ENCODE peak calls at places on chromosomes 13 and 19, in eight cellular contexts. One of them, this sample, is unnamed.
A peak's percentile ranks its signal among the peaks of the same experiment; 100 is the strongest.

GRCh38 chr19:22422220-22422619 is at the start of gene ZNF98:
- DNase-seq in T-helper 1 cell: no peak
- DNase-seq in amniotic stem cell: no peak
- DNase-seq in stimulated activated CD4-positive, alpha-beta T cell treated with anti-CD3 and anti-CD28 coated beads, Interleukin-15, amount 100 ng/mL, for 48 hours: no peak
- DNase-seq in activated CD4-positive, alpha-beta memory T cell treated with anti-CD3 and anti-CD28 coated beads, Interleukin-2, amount 10 ng/mL, durations not matched to agents 7 days and 5 days: no peak
- DNase-seq in activated B cell treated with CpG ODN at 0.5 μM for 24 hours: no peak
- DNase-seq in immature natural killer cell: no peak
- DNase-seq in cardiac muscle cell: peak; percentile 7
- DNase-seq in this sample: no peak

GRCh38 chr19:19677579-19677978 is 8.9 kb downstream of the ZNF101 start:
- DNase-seq in immature natural killer cell: no peak
- DNase-seq in amniotic stem cell: no peak
- DNase-seq in cardiac muscle cell: no peak
- DNase-seq in stimulated activated CD4-positive, alpha-beta T cell treated with anti-CD3 and anti-CD28 coated beads, Interleukin-15, amount 100 ng/mL, for 48 hours: no peak
- DNase-seq in activated B cell treated with CpG ODN at 0.5 μM for 24 hours: no peak
- DNase-seq in T-helper 1 cell: no peak
- DNase-seq in activated CD4-positive, alpha-beta memory T cell treated with anti-CD3 and anti-CD28 coated beads, Interleukin-2, amount 10 ng/mL, durations not matched to agents 7 days and 5 days: no peak
- DNase-seq in this sample: no peak

GRCh38 chr19:33476151-33476707 is 45.4 kb downstream of the PEPD start:
- DNase-seq in activated CD4-positive, alpha-beta memory T cell treated with anti-CD3 and anti-CD28 coated beads, Interleukin-2, amount 10 ng/mL, durations not matched to agents 7 days and 5 days: no peak
- DNase-seq in T-helper 1 cell: no peak
- DNase-seq in activated B cell treated with CpG ODN at 0.5 μM for 24 hours: no peak
- DNase-seq in immature natural killer cell: no peak
- DNase-seq in cardiac muscle cell: no peak
- DNase-seq in stimulated activated CD4-positive, alpha-beta T cell treated with anti-CD3 and anti-CD28 coated beads, Interleukin-15, amount 100 ng/mL, for 48 hours: no peak
- DNase-seq in amniotic stem cell: no peak
- DNase-seq in this sample: no peak

GRCh38 chr13:37029617-37030016 is 29.0 kb downstream of the EXOSC8 start:
- DNase-seq in stimulated activated CD4-positive, alpha-beta T cell treated with anti-CD3 and anti-CD28 coated beads, Interleukin-15, amount 100 ng/mL, for 48 hours: no peak
- DNase-seq in immature natural killer cell: no peak
- DNase-seq in T-helper 1 cell: no peak
- DNase-seq in activated B cell treated with CpG ODN at 0.5 μM for 24 hours: no peak
- DNase-seq in cardiac muscle cell: no peak
- DNase-seq in activated CD4-positive, alpha-beta memory T cell treated with anti-CD3 and anti-CD28 coated beads, Interleukin-2, amount 10 ng/mL, durations not matched to agents 7 days and 5 days: no peak
- DNase-seq in amniotic stem cell: peak; percentile 3
- DNase-seq in this sample: no peak

GRCh38 chr19:42216653-42217521 is 590 bp downstream of the DEDD2 start:
- DNase-seq in immature natural killer cell: peak; percentile 20
- DNase-seq in amniotic stem cell: no peak
- DNase-seq in stimulated activated CD4-positive, alpha-beta T cell treated with anti-CD3 and anti-CD28 coated beads, Interleukin-15, amount 100 ng/mL, for 48 hours: no peak
- DNase-seq in activated CD4-positive, alpha-beta memory T cell treated with anti-CD3 and anti-CD28 coated beads, Interleukin-2, amount 10 ng/mL, durations not matched to agents 7 days and 5 days: peak; percentile 42
- DNase-seq in T-helper 1 cell: peak; percentile 27
- DNase-seq in cardiac muscle cell: peak; percentile 40
- DNase-seq in activated B cell treated with CpG ODN at 0.5 μM for 24 hours: no peak
- DNase-seq in this sample: no peak

GRCh38 chr13:96982672-96983071 is 11.6 kb downstream of the OXGR1 start:
- DNase-seq in cardiac muscle cell: peak; percentile 87
- DNase-seq in immature natural killer cell: no peak
- DNase-seq in T-helper 1 cell: no peak
- DNase-seq in amniotic stem cell: no peak
- DNase-seq in activated CD4-positive, alpha-beta memory T cell treated with anti-CD3 and anti-CD28 coated beads, Interleukin-2, amount 10 ng/mL, durations not matched to agents 7 days and 5 days: no peak
- DNase-seq in stimulated activated CD4-positive, alpha-beta T cell treated with anti-CD3 and anti-CD28 coated beads, Interleukin-15, amount 100 ng/mL, for 48 hours: no peak
- DNase-seq in activated B cell treated with CpG ODN at 0.5 μM for 24 hours: no peak
- DNase-seq in this sample: no peak

GRCh38 chr13:43036386-43037220 is 13.2 kb downstream of the DNAJC15 start:
- DNase-seq in immature natural killer cell: no peak
- DNase-seq in activated CD4-positive, alpha-beta memory T cell treated with anti-CD3 and anti-CD28 coated beads, Interleukin-2, amount 10 ng/mL, durations not matched to agents 7 days and 5 days: no peak
- DNase-seq in activated B cell treated with CpG ODN at 0.5 μM for 24 hours: no peak
- DNase-seq in amniotic stem cell: no peak
- DNase-seq in cardiac muscle cell: peak; percentile 84
- DNase-seq in T-helper 1 cell: no peak
- DNase-seq in stimulated activated CD4-positive, alpha-beta T cell treated with anti-CD3 and anti-CD28 coated beads, Interleukin-15, amount 100 ng/mL, for 48 hours: no peak
- DNase-seq in this sample: no peak

GRCh38 chr19:45250216-45250831 is 747 bp upstream of the MARK4 start:
- DNase-seq in stimulated activated CD4-positive, alpha-beta T cell treated with anti-CD3 and anti-CD28 coated beads, Interleukin-15, amount 100 ng/mL, for 48 hours: no peak
- DNase-seq in T-helper 1 cell: no peak
- DNase-seq in amniotic stem cell: no peak
- DNase-seq in immature natural killer cell: no peak
- DNase-seq in activated CD4-positive, alpha-beta memory T cell treated with anti-CD3 and anti-CD28 coated beads, Interleukin-2, amount 10 ng/mL, durations not matched to agents 7 days and 5 days: no peak
- DNase-seq in activated B cell treated with CpG ODN at 0.5 μM for 24 hours: no peak
- DNase-seq in cardiac muscle cell: no peak
- DNase-seq in this sample: no peak

GRCh38 chr13:98432638-98433037 is 144.3 kb downstream of the STK24 start:
- DNase-seq in activated CD4-positive, alpha-beta memory T cell treated with anti-CD3 and anti-CD28 coated beads, Interleukin-2, amount 10 ng/mL, durations not matched to agents 7 days and 5 days: no peak
- DNase-seq in stimulated activated CD4-positive, alpha-beta T cell treated with anti-CD3 and anti-CD28 coated beads, Interleukin-15, amount 100 ng/mL, for 48 hours: no peak
- DNase-seq in cardiac muscle cell: no peak
- DNase-seq in amniotic stem cell: no peak
- DNase-seq in T-helper 1 cell: no peak
- DNase-seq in immature natural killer cell: no peak
- DNase-seq in activated B cell treated with CpG ODN at 0.5 μM for 24 hours: no peak
- DNase-seq in this sample: no peak

This sample was measured in naive B cell.